ENCODE peak calls at places on chromosomes 5 and 9, in eight cellular contexts. One of them, this sample, is unnamed.

GRCh38 chr5:157029457-157029856 is 29.5 kb downstream of the HAVCR1 start:
- DNase-seq in neuronal stem cell: no peak
- DNase-seq in GM23338: no peak
- DNase-seq in trophoblast cell: no peak
- DNase-seq in endothelial cell of umbilical vein: no peak
- DNase-seq in IMR-90: no peak
- DNase-seq in mesenchymal stem cell: no peak
- DNase-seq in fibroblast of lung: no peak
- DNase-seq in this sample: no peak

GRCh38 chr5:31383734-31384133 is 148.2 kb downstream of the DROSHA start:
- DNase-seq in mesenchymal stem cell: no peak
- DNase-seq in neuronal stem cell: no peak
- DNase-seq in IMR-90: peak
- DNase-seq in trophoblast cell: no peak
- DNase-seq in fibroblast of lung: peak
- DNase-seq in GM23338: no peak
- DNase-seq in endothelial cell of umbilical vein: peak
- DNase-seq in this sample: no peak

GRCh38 chr5:102241809-102242421 is 54.2 kb downstream of the SLCO4C1 start:
- DNase-seq in neuronal stem cell: peak
- DNase-seq in mesenchymal stem cell: no peak
- DNase-seq in GM23338: peak
- DNase-seq in trophoblast cell: no peak
- DNase-seq in IMR-90: no peak
- DNase-seq in fibroblast of lung: no peak
- DNase-seq in endothelial cell of umbilical vein: no peak
- DNase-seq in this sample: peak

GRCh38 chr9:82606761-82607382 is 456.1 kb downstream of the RASEF start:
- DNase-seq in trophoblast cell: peak
- DNase-seq in neuronal stem cell: peak
- DNase-seq in endothelial cell of umbilical vein: peak
- DNase-seq in GM23338: peak
- DNase-seq in fibroblast of lung: peak
- DNase-seq in IMR-90: peak
- DNase-seq in mesenchymal stem cell: peak
- DNase-seq in this sample: peak

GRCh38 chr5:79146352-79146751 is 34.7 kb downstream of the BHMT start:
- DNase-seq in IMR-90: peak
- DNase-seq in fibroblast of lung: peak
- DNase-seq in GM23338: peak
- DNase-seq in neuronal stem cell: no peak
- DNase-seq in mesenchymal stem cell: no peak
- DNase-seq in trophoblast cell: no peak
- DNase-seq in endothelial cell of umbilical vein: no peak
- DNase-seq in this sample: no peak

GRCh38 chr5:141431286-141431685 is 979 bp downstream of the PCDHGA12 start:
- DNase-seq in GM23338: no peak
- DNase-seq in neuronal stem cell: no peak
- DNase-seq in fibroblast of lung: peak
- DNase-seq in trophoblast cell: no peak
- DNase-seq in endothelial cell of umbilical vein: peak
- DNase-seq in mesenchymal stem cell: no peak
- DNase-seq in IMR-90: no peak
- DNase-seq in this sample: no peak

GRCh38 chr5:131536211-131536826 is 98.7 kb downstream of the RAPGEF6 start:
- DNase-seq in fibroblast of lung: peak
- DNase-seq in trophoblast cell: no peak
- DNase-seq in endothelial cell of umbilical vein: peak
- DNase-seq in neuronal stem cell: no peak
- DNase-seq in IMR-90: peak
- DNase-seq in GM23338: no peak
- DNase-seq in mesenchymal stem cell: peak
- DNase-seq in this sample: no peak

GRCh38 chr9:93260290-93261066 is 76.5 kb downstream of the WNK2 start:
- DNase-seq in endothelial cell of umbilical vein: no peak
- DNase-seq in GM23338: no peak
- DNase-seq in neuronal stem cell: no peak
- DNase-seq in mesenchymal stem cell: no peak
- DNase-seq in trophoblast cell: no peak
- DNase-seq in fibroblast of lung: no peak
- DNase-seq in IMR-90: no peak
- DNase-seq in this sample: no peak

GRCh38 chr5:84215521-84215920 is 169.2 kb downstream of the EDIL3 start:
- DNase-seq in IMR-90: no peak
- DNase-seq in trophoblast cell: no peak
- DNase-seq in mesenchymal stem cell: no peak
- DNase-seq in fibroblast of lung: no peak
- DNase-seq in neuronal stem cell: no peak
- DNase-seq in endothelial cell of umbilical vein: no peak
- DNase-seq in GM23338: no peak
- DNase-seq in this sample: no peak

GRCh38 chr9:214488-215448 is at the start of gene DOCK8:
- DNase-seq in IMR-90: no peak
- DNase-seq in mesenchymal stem cell: no peak
- DNase-seq in trophoblast cell: peak
- DNase-seq in GM23338: peak
- DNase-seq in fibroblast of lung: peak
- DNase-seq in endothelial cell of umbilical vein: peak
- DNase-seq in neuronal stem cell: peak
- DNase-seq in this sample: peak

GRCh38 chr9:126128494-126129142 is 198.0 kb upstream of the MVB12B start:
- DNase-seq in fibroblast of lung: no peak
- DNase-seq in mesenchymal stem cell: no peak
- DNase-seq in IMR-90: no peak
- DNase-seq in endothelial cell of umbilical vein: no peak
- DNase-seq in trophoblast cell: no peak
- DNase-seq in GM23338: no peak
- DNase-seq in neuronal stem cell: no peak
- DNase-seq in this sample: no peak

GRCh38 chr9:120186276-120186675 is 393.7 kb downstream of the CDK5RAP2 start:
- DNase-seq in fibroblast of lung: no peak
- DNase-seq in neuronal stem cell: no peak
- DNase-seq in endothelial cell of umbilical vein: no peak
- DNase-seq in trophoblast cell: no peak
- DNase-seq in IMR-90: no peak
- DNase-seq in mesenchymal stem cell: no peak
- DNase-seq in GM23338: no peak
- DNase-seq in this sample: no peak

GRCh38 chr9:8036914-8037524 is 237.4 kb upstream of the DMAC1 start:
- DNase-seq in IMR-90: no peak
- DNase-seq in endothelial cell of umbilical vein: no peak
- DNase-seq in mesenchymal stem cell: no peak
- DNase-seq in GM23338: no peak
- DNase-seq in neuronal stem cell: no peak
- DNase-seq in fibroblast of lung: no peak
- DNase-seq in trophoblast cell: no peak
- DNase-seq in this sample: no peak

GRCh38 chr5:40615586-40616193 is 64.0 kb upstream of the PTGER4 start:
- DNase-seq in trophoblast cell: no peak
- DNase-seq in mesenchymal stem cell: no peak
- DNase-seq in endothelial cell of umbilical vein: no peak
- DNase-seq in neuronal stem cell: no peak
- DNase-seq in GM23338: no peak
- DNase-seq in IMR-90: peak
- DNase-seq in fibroblast of lung: peak
- DNase-seq in this sample: no peak

GRCh38 chr5:1737790-1738405 is 61.7 kb downstream of the MRPL36 start:
- DNase-seq in mesenchymal stem cell: peak
- DNase-seq in endothelial cell of umbilical vein: peak
- DNase-seq in IMR-90: peak
- DNase-seq in neuronal stem cell: no peak
- DNase-seq in trophoblast cell: no peak
- DNase-seq in GM23338: peak
- DNase-seq in fibroblast of lung: peak
- DNase-seq in this sample: no peak

GRCh38 chr5:133430095-133430494 is 182.2 kb downstream of the FSTL4 start:
- DNase-seq in mesenchymal stem cell: no peak
- DNase-seq in trophoblast cell: no peak
- DNase-seq in IMR-90: no peak
- DNase-seq in fibroblast of lung: no peak
- DNase-seq in neuronal stem cell: no peak
- DNase-seq in endothelial cell of umbilical vein: no peak
- DNase-seq in GM23338: no peak
- DNase-seq in this sample: no peak

GRCh38 chr9:79609468-79610018 is 37.8 kb downstream of the TLE4 start:
- DNase-seq in trophoblast cell: no peak
- DNase-seq in GM23338: no peak
- DNase-seq in fibroblast of lung: no peak
- DNase-seq in neuronal stem cell: no peak
- DNase-seq in endothelial cell of umbilical vein: no peak
- DNase-seq in mesenchymal stem cell: no peak
- DNase-seq in IMR-90: no peak
- DNase-seq in this sample: no peak

GRCh38 chr9:12469084-12469483 is 224.1 kb upstream of the TYRP1 start:
- DNase-seq in GM23338: no peak
- DNase-seq in IMR-90: no peak
- DNase-seq in trophoblast cell: no peak
- DNase-seq in mesenchymal stem cell: peak
- DNase-seq in neuronal stem cell: no peak
- DNase-seq in endothelial cell of umbilical vein: no peak
- DNase-seq in fibroblast of lung: no peak
- DNase-seq in this sample: no peak

GRCh38 chr5:56094579-56095361 is 100.0 kb upstream of the IL6ST start:
- DNase-seq in endothelial cell of umbilical vein: no peak
- DNase-seq in GM23338: no peak
- DNase-seq in neuronal stem cell: no peak
- DNase-seq in IMR-90: no peak
- DNase-seq in mesenchymal stem cell: no peak
- DNase-seq in fibroblast of lung: no peak
- DNase-seq in trophoblast cell: no peak
- DNase-seq in this sample: no peak

GRCh38 chr5:32206053-32206452 is 31.9 kb upstream of the GOLPH3 start:
- DNase-seq in endothelial cell of umbilical vein: no peak
- DNase-seq in fibroblast of lung: no peak
- DNase-seq in trophoblast cell: no peak
- DNase-seq in IMR-90: no peak
- DNase-seq in GM23338: no peak
- DNase-seq in mesenchymal stem cell: no peak
- DNase-seq in neuronal stem cell: no peak
- DNase-seq in this sample: no peak

GRCh38 chr5:154312000-154312399 is 121.5 kb downstream of the GALNT10 start:
- DNase-seq in endothelial cell of umbilical vein: no peak
- DNase-seq in GM23338: no peak
- DNase-seq in mesenchymal stem cell: no peak
- DNase-seq in trophoblast cell: no peak
- DNase-seq in fibroblast of lung: no peak
- DNase-seq in neuronal stem cell: no peak
- DNase-seq in IMR-90: no peak
- DNase-seq in this sample: no peak

GRCh38 chr5:154309805-154310204 is 119.3 kb downstream of the GALNT10 start:
- DNase-seq in IMR-90: no peak
- DNase-seq in neuronal stem cell: no peak
- DNase-seq in mesenchymal stem cell: no peak
- DNase-seq in trophoblast cell: no peak
- DNase-seq in endothelial cell of umbilical vein: peak
- DNase-seq in GM23338: no peak
- DNase-seq in fibroblast of lung: peak
- DNase-seq in this sample: no peak

GRCh38 chr5:154311362-154311761 is 120.8 kb downstream of the GALNT10 start:
- DNase-seq in fibroblast of lung: no peak
- DNase-seq in endothelial cell of umbilical vein: no peak
- DNase-seq in GM23338: no peak
- DNase-seq in trophoblast cell: no peak
- DNase-seq in neuronal stem cell: no peak
- DNase-seq in IMR-90: no peak
- DNase-seq in mesenchymal stem cell: no peak
- DNase-seq in this sample: no peak

GRCh38 chr5:154309361-154309725 is 118.8 kb downstream of the GALNT10 start:
- DNase-seq in endothelial cell of umbilical vein: peak
- DNase-seq in IMR-90: peak
- DNase-seq in GM23338: no peak
- DNase-seq in neuronal stem cell: no peak
- DNase-seq in trophoblast cell: peak
- DNase-seq in mesenchymal stem cell: peak
- DNase-seq in fibroblast of lung: peak
- DNase-seq in this sample: no peak

GRCh38 chr5:154308457-154309360 is 118.2 kb downstream of the GALNT10 start:
- DNase-seq in trophoblast cell: peak
- DNase-seq in fibroblast of lung: peak
- DNase-seq in neuronal stem cell: no peak
- DNase-seq in mesenchymal stem cell: peak
- DNase-seq in endothelial cell of umbilical vein: peak
- DNase-seq in GM23338: no peak
- DNase-seq in IMR-90: peak
- DNase-seq in this sample: no peak
- H2AFZ ChIP-seq in trophoblast cell: no peak
- H2AFZ ChIP-seq in fibroblast of lung: no peak
- H2AFZ ChIP-seq in neuronal stem cell: no peak
- H2AFZ ChIP-seq in mesenchymal stem cell: no peak
- H2AFZ ChIP-seq in endothelial cell of umbilical vein: no peak
- H2AFZ ChIP-seq in GM23338: no peak
- H2AFZ ChIP-seq in IMR-90: peak
- H2AFZ ChIP-seq in this sample: no peak

GRCh38 chr5:136636001-136636400 is 270.7 kb upstream of the TRPC7 start:
- DNase-seq in endothelial cell of umbilical vein: no peak
- DNase-seq in neuronal stem cell: no peak
- DNase-seq in trophoblast cell: no peak
- DNase-seq in IMR-90: no peak
- DNase-seq in fibroblast of lung: no peak
- DNase-seq in mesenchymal stem cell: no peak
- DNase-seq in GM23338: no peak
- DNase-seq in this sample: no peak
- H2AFZ ChIP-seq in endothelial cell of umbilical vein: no peak
- H2AFZ ChIP-seq in neuronal stem cell: no peak
- H2AFZ ChIP-seq in trophoblast cell: no peak
- H2AFZ ChIP-seq in IMR-90: no peak
- H2AFZ ChIP-seq in fibroblast of lung: no peak
- H2AFZ ChIP-seq in mesenchymal stem cell: no peak
- H2AFZ ChIP-seq in GM23338: no peak
- H2AFZ ChIP-seq in this sample: no peak

DNA sequence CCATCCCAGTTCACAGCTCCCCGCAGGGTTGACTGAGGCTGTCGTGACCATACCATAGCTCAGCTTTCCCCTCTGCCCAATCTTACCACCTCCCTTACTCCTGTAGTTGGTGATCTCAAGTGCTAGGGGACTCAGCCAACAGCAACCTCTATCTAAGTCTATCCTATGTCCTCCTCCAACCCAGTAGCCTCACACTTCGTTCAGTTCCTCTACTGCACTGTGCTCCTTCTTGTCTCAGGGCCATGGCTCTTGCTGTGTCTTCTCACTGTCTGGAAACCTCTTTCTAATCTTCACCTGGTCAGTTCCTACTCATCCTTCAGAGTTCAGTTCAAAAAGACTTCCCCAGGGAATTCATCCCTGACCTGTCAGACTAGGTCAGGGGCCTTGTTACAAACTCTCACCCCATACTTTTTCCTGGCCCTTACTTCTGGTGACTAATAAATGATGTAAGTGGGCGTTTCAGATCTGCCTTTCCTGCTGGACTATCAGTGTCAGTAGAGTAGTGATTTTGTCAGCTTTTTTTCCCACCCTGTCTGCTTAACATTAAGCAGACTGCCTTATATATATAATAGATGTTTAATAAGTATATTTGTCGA is 53.6 kb upstream of the NR3C1 start:
- DNase-seq in trophoblast cell: peak
- DNase-seq in IMR-90: peak
- DNase-seq in GM23338: no peak
- DNase-seq in neuronal stem cell: no peak
- DNase-seq in fibroblast of lung: peak
- DNase-seq in endothelial cell of umbilical vein: peak
- DNase-seq in mesenchymal stem cell: peak
- DNase-seq in this sample: no peak
- H2AFZ ChIP-seq in trophoblast cell: no peak
- H2AFZ ChIP-seq in IMR-90: peak
- H2AFZ ChIP-seq in GM23338: no peak
- H2AFZ ChIP-seq in neuronal stem cell: no peak
- H2AFZ ChIP-seq in fibroblast of lung: no peak
- H2AFZ ChIP-seq in endothelial cell of umbilical vein: no peak
- H2AFZ ChIP-seq in mesenchymal stem cell: no peak
- H2AFZ ChIP-seq in this sample: no peak

GRCh38 chr5:96809898-96810297 is 2.2 kb upstream of the ERAP1 start:
- DNase-seq in IMR-90: no peak
- DNase-seq in GM23338: no peak
- DNase-seq in neuronal stem cell: no peak
- DNase-seq in fibroblast of lung: peak
- DNase-seq in mesenchymal stem cell: no peak
- DNase-seq in trophoblast cell: no peak
- DNase-seq in endothelial cell of umbilical vein: no peak
- DNase-seq in this sample: no peak
- H2AFZ ChIP-seq in IMR-90: no peak
- H2AFZ ChIP-seq in GM23338: peak
- H2AFZ ChIP-seq in neuronal stem cell: no peak
- H2AFZ ChIP-seq in fibroblast of lung: no peak
- H2AFZ ChIP-seq in mesenchymal stem cell: no peak
- H2AFZ ChIP-seq in trophoblast cell: no peak
- H2AFZ ChIP-seq in endothelial cell of umbilical vein: no peak
- H2AFZ ChIP-seq in this sample: no peak